ENCODE peak calls at places on chromosome 2, in four cellular contexts. G, F, Y and L are unnamed samples.

GRCh38 chr2:27075219-27075871 is 3.1 kb upstream of the EMILIN1 start:
- DNase-seq in Y (peak; percentile 90), F (peak; percentile 82), G (peak; percentile 71), L (no peak)

GRCh38 chr2:95760839-95761525 is 169.2 kb downstream of the TRIM43 start:
- DNase-seq in Y (no peak), F (no peak), G (no peak), L (no peak)

GRCh38 chr2:240991378-240992263 is 6.8 kb upstream of the SNED1 start:
- DNase-seq in Y (peak; percentile 89), G (no peak), F (no peak), L (no peak)

GRCh38 chr2:190255668-190256067 is 64.0 kb downstream of the HIBCH start:
- DNase-seq in F (no peak), G (no peak), Y (no peak), L (no peak)

GRCh38 chr2:64818650-64819032 is 164.9 kb upstream of the SERTAD2 start:
- DNase-seq in Y (no peak), F (no peak), G (no peak), L (no peak)

GRCh38 chr2:79393806-79394484 is 118.9 kb upstream of the CTNNA2 start:
- DNase-seq in G (no peak), Y (no peak), F (no peak), L (no peak)

GRCh38 chr2:41167014-41167413 is 715.1 kb upstream of the SLC8A1 start:
- DNase-seq in G (no peak), F (no peak), Y (no peak), L (no peak)

GRCh38 chr2:212488611-212489010 is 50.0 kb downstream of the ERBB4 start:
- DNase-seq in G (no peak), F (no peak), Y (no peak), L (no peak)

GRCh38 chr2:216622526-216622925 is 10.7 kb upstream of the IGFBP2 start:
- DNase-seq in Y (no peak), G (no peak), F (no peak), L (no peak)

GRCh38 chr2:109311771-109312170 is 182.8 kb downstream of the SH3RF3 start:
- DNase-seq in Y (no peak), G (no peak), F (no peak), L (no peak)

GRCh38 chr2:178542569-178542968 is 62.3 kb downstream of the PLEKHA3 start:
- DNase-seq in G (no peak), Y (no peak), F (no peak), L (no peak)

GRCh38 chr2:31028415-31028814 is 109.8 kb downstream of the GALNT14 start:
- DNase-seq in G (no peak), F (no peak), Y (no peak), L (no peak)

GRCh38 chr2:215882689-215883088 is 130.7 kb downstream of the MREG start:
- DNase-seq in Y (no peak), F (no peak), G (no peak), L (no peak)

GRCh38 chr2:239326831-239327535 is 73.8 kb downstream of the HDAC4 start:
- DNase-seq in F (peak; percentile 73), G (no peak), Y (no peak), L (peak; percentile 64)

GRCh38 chr2:233801357-233802131 is 23.4 kb downstream of the MROH2A start:
- DNase-seq in G (no peak), Y (peak; percentile 53), F (peak; percentile 49), L (peak; percentile 41)

GRCh38 chr2:37993135-37993534 is 68.0 kb downstream of the RMDN2 start:
- DNase-seq in F (no peak), Y (no peak), G (no peak), L (no peak)
- TF ChIP-seq CTCF in F (no peak), Y (no peak), G (peak; percentile 27), L (no peak)

GRCh38 chr2:98571796-98572195 is 36.5 kb downstream of the COA5 start:
- DNase-seq in F (no peak), Y (no peak), G (no peak), L (no peak)
- TF ChIP-seq CTCF in F (no peak), Y (no peak), G (no peak), L (no peak)

GRCh38 chr2:231099918-231100317 is 24.9 kb downstream of the HTR2B start:
- DNase-seq in F (peak; percentile 5), G (no peak), Y (no peak), L (no peak)
- TF ChIP-seq CTCF in F (no peak), G (no peak), Y (no peak), L (no peak)

DNA sequence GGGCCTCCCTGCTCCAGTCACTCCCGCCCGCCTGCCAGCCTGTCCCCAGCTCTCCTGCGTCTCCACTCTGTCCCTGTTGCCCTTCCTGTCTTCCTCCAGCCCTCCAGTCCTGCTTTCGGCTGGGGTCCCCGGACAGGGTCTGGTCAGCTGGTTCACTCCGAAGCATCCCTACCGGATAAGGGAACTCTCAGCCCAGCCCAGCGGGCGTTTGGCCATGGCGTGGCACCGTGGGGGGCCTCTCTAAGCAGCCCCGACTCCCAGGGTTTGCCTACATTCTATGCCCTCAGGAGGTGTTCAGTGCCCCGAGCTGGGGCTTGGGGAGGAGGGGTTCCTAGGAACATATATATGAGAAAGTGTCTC is 183.0 kb upstream of the HAAO start:
- DNase-seq in G (no peak), Y (no peak), F (no peak), L (no peak)
- TF ChIP-seq CTCF in G (no peak), Y (no peak), F (no peak), L (no peak)